ENCODE peak calls at places on chromosomes 4 and X, in nine cellular contexts. One of them, this sample, is unnamed.
A peak's percentile ranks its signal among the peaks of the same experiment; 100 is the strongest.

GRCh38 chrX:10579018-10579752 is 41.2 kb downstream of the MID1 start:
- DNase-seq in progenitor cell of endocrine pancreas: no peak
- DNase-seq in mesendoderm: peak; percentile 19
- DNase-seq in mesothelial cell of epicardium: no peak
- DNase-seq in HEK293T: no peak
- DNase-seq in heart left ventricle: no peak
- DNase-seq in B cell: no peak
- DNase-seq in activated T-cell treated with anti-CD3 and anti-CD28 coated beads for 1 hour: no peak
- DNase-seq in stimulated activated CD8-positive, alpha-beta memory T cell treated with anti-CD3 and anti-CD28 coated beads, Interleukin-15, amount 100 ng/mL, for 24 hours: no peak
- DNase-seq in this sample: no peak

GRCh38 chr4:109009909-109010308 is 247.1 kb upstream of the ETNPPL start:
- DNase-seq in progenitor cell of endocrine pancreas: no peak
- DNase-seq in mesendoderm: no peak
- DNase-seq in mesothelial cell of epicardium: no peak
- DNase-seq in HEK293T: no peak
- DNase-seq in heart left ventricle: no peak
- DNase-seq in B cell: no peak
- DNase-seq in activated T-cell treated with anti-CD3 and anti-CD28 coated beads for 1 hour: no peak
- DNase-seq in stimulated activated CD8-positive, alpha-beta memory T cell treated with anti-CD3 and anti-CD28 coated beads, Interleukin-15, amount 100 ng/mL, for 24 hours: no peak
- DNase-seq in this sample: no peak

GRCh38 chr4:84968936-84969335 is 2.4 kb upstream of the WDFY3 start:
- DNase-seq in progenitor cell of endocrine pancreas: no peak
- DNase-seq in mesendoderm: no peak
- DNase-seq in mesothelial cell of epicardium: no peak
- DNase-seq in HEK293T: no peak
- DNase-seq in heart left ventricle: no peak
- DNase-seq in B cell: no peak
- DNase-seq in activated T-cell treated with anti-CD3 and anti-CD28 coated beads for 1 hour: no peak
- DNase-seq in stimulated activated CD8-positive, alpha-beta memory T cell treated with anti-CD3 and anti-CD28 coated beads, Interleukin-15, amount 100 ng/mL, for 24 hours: no peak
- DNase-seq in this sample: no peak

GRCh38 chr4:149371021-149371420 is 444.6 kb downstream of the IQCM start:
- DNase-seq in progenitor cell of endocrine pancreas: no peak
- DNase-seq in mesendoderm: peak; percentile 80
- DNase-seq in mesothelial cell of epicardium: no peak
- DNase-seq in HEK293T: peak; percentile 51
- DNase-seq in heart left ventricle: no peak
- DNase-seq in B cell: no peak
- DNase-seq in activated T-cell treated with anti-CD3 and anti-CD28 coated beads for 1 hour: no peak
- DNase-seq in stimulated activated CD8-positive, alpha-beta memory T cell treated with anti-CD3 and anti-CD28 coated beads, Interleukin-15, amount 100 ng/mL, for 24 hours: no peak
- DNase-seq in this sample: peak; percentile 5

GRCh38 chrX:16212436-16212835 is 45.2 kb downstream of the MAGEB17 start:
- DNase-seq in progenitor cell of endocrine pancreas: no peak
- DNase-seq in mesendoderm: peak; percentile 62
- DNase-seq in mesothelial cell of epicardium: no peak
- DNase-seq in HEK293T: no peak
- DNase-seq in heart left ventricle: no peak
- DNase-seq in B cell: no peak
- DNase-seq in activated T-cell treated with anti-CD3 and anti-CD28 coated beads for 1 hour: no peak
- DNase-seq in stimulated activated CD8-positive, alpha-beta memory T cell treated with anti-CD3 and anti-CD28 coated beads, Interleukin-15, amount 100 ng/mL, for 24 hours: no peak
- DNase-seq in this sample: no peak

GRCh38 chrX:9091253-9091652 is 57.3 kb upstream of the FAM9B start:
- DNase-seq in progenitor cell of endocrine pancreas: no peak
- DNase-seq in mesendoderm: no peak
- DNase-seq in mesothelial cell of epicardium: no peak
- DNase-seq in HEK293T: no peak
- DNase-seq in heart left ventricle: no peak
- DNase-seq in B cell: peak; percentile 50
- DNase-seq in activated T-cell treated with anti-CD3 and anti-CD28 coated beads for 1 hour: no peak
- DNase-seq in stimulated activated CD8-positive, alpha-beta memory T cell treated with anti-CD3 and anti-CD28 coated beads, Interleukin-15, amount 100 ng/mL, for 24 hours: no peak
- DNase-seq in this sample: no peak

GRCh38 chr4:84530871-84531270 is 31.8 kb upstream of the NKX6-1 start:
- DNase-seq in progenitor cell of endocrine pancreas: no peak
- DNase-seq in mesendoderm: peak; percentile 18
- DNase-seq in mesothelial cell of epicardium: no peak
- DNase-seq in HEK293T: no peak
- DNase-seq in heart left ventricle: no peak
- DNase-seq in B cell: no peak
- DNase-seq in activated T-cell treated with anti-CD3 and anti-CD28 coated beads for 1 hour: no peak
- DNase-seq in stimulated activated CD8-positive, alpha-beta memory T cell treated with anti-CD3 and anti-CD28 coated beads, Interleukin-15, amount 100 ng/mL, for 24 hours: no peak
- DNase-seq in this sample: no peak

GRCh38 chrX:26574208-26574607 is 358.2 kb downstream of the MAGEB5 start:
- DNase-seq in progenitor cell of endocrine pancreas: no peak
- DNase-seq in mesendoderm: no peak
- DNase-seq in mesothelial cell of epicardium: no peak
- DNase-seq in HEK293T: no peak
- DNase-seq in heart left ventricle: no peak
- DNase-seq in B cell: no peak
- DNase-seq in activated T-cell treated with anti-CD3 and anti-CD28 coated beads for 1 hour: no peak
- DNase-seq in stimulated activated CD8-positive, alpha-beta memory T cell treated with anti-CD3 and anti-CD28 coated beads, Interleukin-15, amount 100 ng/mL, for 24 hours: no peak
- DNase-seq in this sample: no peak

GRCh38 chr4:145927055-145927454 is 11.6 kb downstream of the ZNF827 start:
- DNase-seq in progenitor cell of endocrine pancreas: no peak
- DNase-seq in mesendoderm: no peak
- DNase-seq in mesothelial cell of epicardium: no peak
- DNase-seq in HEK293T: no peak
- DNase-seq in heart left ventricle: no peak
- DNase-seq in B cell: no peak
- DNase-seq in activated T-cell treated with anti-CD3 and anti-CD28 coated beads for 1 hour: no peak
- DNase-seq in stimulated activated CD8-positive, alpha-beta memory T cell treated with anti-CD3 and anti-CD28 coated beads, Interleukin-15, amount 100 ng/mL, for 24 hours: no peak
- DNase-seq in this sample: no peak

GRCh38 chr4:25022741-25023140 is 8.0 kb downstream of the LGI2 start:
- DNase-seq in progenitor cell of endocrine pancreas: no peak
- DNase-seq in mesendoderm: no peak
- DNase-seq in mesothelial cell of epicardium: no peak
- DNase-seq in HEK293T: no peak
- DNase-seq in heart left ventricle: no peak
- DNase-seq in B cell: no peak
- DNase-seq in activated T-cell treated with anti-CD3 and anti-CD28 coated beads for 1 hour: no peak
- DNase-seq in stimulated activated CD8-positive, alpha-beta memory T cell treated with anti-CD3 and anti-CD28 coated beads, Interleukin-15, amount 100 ng/mL, for 24 hours: no peak
- DNase-seq in this sample: no peak

GRCh38 chr4:74319506-74319905 is 11.2 kb downstream of the EPGN start:
- DNase-seq in progenitor cell of endocrine pancreas: no peak
- DNase-seq in mesendoderm: no peak
- DNase-seq in mesothelial cell of epicardium: no peak
- DNase-seq in HEK293T: no peak
- DNase-seq in heart left ventricle: no peak
- DNase-seq in B cell: no peak
- DNase-seq in activated T-cell treated with anti-CD3 and anti-CD28 coated beads for 1 hour: no peak
- DNase-seq in stimulated activated CD8-positive, alpha-beta memory T cell treated with anti-CD3 and anti-CD28 coated beads, Interleukin-15, amount 100 ng/mL, for 24 hours: no peak
- DNase-seq in this sample: no peak

GRCh38 chr4:111127842-111128241 is 505.0 kb upstream of the PITX2 start:
- DNase-seq in progenitor cell of endocrine pancreas: no peak
- DNase-seq in mesendoderm: no peak
- DNase-seq in mesothelial cell of epicardium: no peak
- DNase-seq in HEK293T: no peak
- DNase-seq in heart left ventricle: no peak
- DNase-seq in B cell: no peak
- DNase-seq in activated T-cell treated with anti-CD3 and anti-CD28 coated beads for 1 hour: no peak
- DNase-seq in stimulated activated CD8-positive, alpha-beta memory T cell treated with anti-CD3 and anti-CD28 coated beads, Interleukin-15, amount 100 ng/mL, for 24 hours: no peak
- DNase-seq in this sample: no peak